ENCODE peak calls at places on chromosomes 4 and X, in seven cellular contexts. U, R, F, X, I, S and D are unnamed samples.

GRCh38 chr4:66653937-66654336 is 891.4 kb downstream of the CENPC start:
- ATAC-seq in U (no peak), R (no peak), F (no peak), X (no peak), I (no peak), S (no peak), D (no peak)

GRCh38 chrX:72107320-72107719 is 24.4 kb downstream of the RTL5 start:
- ATAC-seq in U (peak), R (peak), F (no peak), X (peak), I (no peak), S (no peak), D (peak)

GRCh38 chr4:24978291-24979072 is 52.3 kb downstream of the LGI2 start:
- ATAC-seq in U (peak), R (no peak), F (peak), X (peak), I (no peak), S (no peak), D (peak)

GRCh38 chrX:85859426-85859825 is 187.9 kb downstream of the CHM start:
- ATAC-seq in U (no peak), R (no peak), F (no peak), X (no peak), I (no peak), S (no peak), D (no peak)

GRCh38 chr4:156193116-156193515 is 239.4 kb upstream of the CTSO start:
- ATAC-seq in U (no peak), R (no peak), F (no peak), X (no peak), I (no peak), S (no peak), D (no peak)

GRCh38 chr4:24778427-24779225 is 16.7 kb upstream of the SOD3 start:
- ATAC-seq in U (peak), R (no peak), F (peak), X (peak), I (peak), S (no peak), D (peak)

GRCh38 chr4:36067116-36067515 is 177.2 kb downstream of the ARAP2 start:
- ATAC-seq in U (peak), R (no peak), F (no peak), X (no peak), I (no peak), S (no peak), D (no peak)

GRCh38 chr4:1472911-1473518 is 66.8 kb upstream of the NKX1-1 start:
- ATAC-seq in U (no peak), R (no peak), F (no peak), X (no peak), I (no peak), S (no peak), D (no peak)

GRCh38 chrX:153885968-153886903 is at the start of gene L1CAM:
- ATAC-seq in U (peak), R (peak), F (no peak), X (no peak), I (peak), S (peak), D (peak)

DNA sequence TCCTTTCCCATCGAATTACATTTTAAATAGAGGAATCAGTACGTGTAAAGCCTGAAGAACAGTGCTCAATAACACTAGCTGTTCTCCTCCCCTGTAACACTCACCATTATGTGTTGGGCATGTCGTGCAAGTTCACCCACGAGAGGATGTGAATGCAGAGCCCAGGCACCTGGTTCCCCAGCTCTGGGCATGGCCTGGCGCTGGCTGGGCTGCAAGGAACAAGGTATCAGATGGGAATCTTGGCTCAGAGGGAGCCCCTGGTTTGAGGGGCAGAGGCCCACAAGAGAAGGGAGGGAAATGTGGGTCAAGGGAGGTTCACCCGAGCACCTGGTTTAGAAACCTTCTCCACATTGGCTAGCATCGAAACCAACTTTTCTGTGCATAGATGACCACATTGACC is 41.7 kb upstream of the MTM1 start:
- ATAC-seq in U (no peak), R (no peak), F (no peak), X (no peak), I (no peak), S (no peak), D (no peak)
- H3K27ac ChIP-seq in U (no peak), R (no peak), F (no peak), X (no peak), I (no peak), S (no peak), D (no peak)

DNA sequence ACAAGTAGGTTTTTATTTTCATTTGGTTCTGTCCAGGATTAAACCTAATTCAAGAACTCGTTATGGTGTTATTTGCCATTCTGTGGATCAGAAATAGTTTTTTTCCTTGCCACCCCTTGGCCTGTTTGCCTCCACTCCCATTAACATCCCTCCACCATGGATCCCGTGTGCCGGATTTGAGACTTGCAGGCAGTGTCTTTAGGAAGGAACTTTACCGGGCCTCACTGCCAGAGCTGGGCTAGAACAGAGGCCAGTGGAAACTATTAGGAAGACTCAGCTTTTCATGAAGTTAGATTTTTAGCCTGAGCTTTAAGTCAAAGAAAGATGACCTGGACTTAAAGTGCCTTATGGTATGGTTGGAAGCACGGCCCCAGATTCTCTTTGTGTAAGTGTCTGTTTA is 2.4 kb downstream of the KLHL2 start:
- ATAC-seq in U (no peak), R (no peak), F (no peak), X (no peak), I (no peak), S (no peak), D (no peak)
- H3K4me3 ChIP-seq in U (peak), R (no peak), F (no peak), X (no peak), I (no peak), S (no peak), D (no peak)

GRCh38 chr4:7855731-7856130 is 83.9 kb downstream of the AFAP1 start:
- ATAC-seq in U (no peak), R (no peak), F (no peak), X (no peak), I (no peak), S (peak), D (no peak)

GRCh38 chr4:7854211-7854610 is 85.5 kb downstream of the AFAP1 start:
- ATAC-seq in U (no peak), R (no peak), F (no peak), X (no peak), I (no peak), S (no peak), D (no peak)

GRCh38 chr4:7852568-7853185 is 87.0 kb downstream of the AFAP1 start:
- ATAC-seq in U (no peak), R (no peak), F (peak), X (no peak), I (peak), S (peak), D (no peak)

GRCh38 chr4:7853271-7853670 is 86.4 kb downstream of the AFAP1 start:
- ATAC-seq in U (no peak), R (no peak), F (no peak), X (no peak), I (peak), S (no peak), D (no peak)

DNA sequence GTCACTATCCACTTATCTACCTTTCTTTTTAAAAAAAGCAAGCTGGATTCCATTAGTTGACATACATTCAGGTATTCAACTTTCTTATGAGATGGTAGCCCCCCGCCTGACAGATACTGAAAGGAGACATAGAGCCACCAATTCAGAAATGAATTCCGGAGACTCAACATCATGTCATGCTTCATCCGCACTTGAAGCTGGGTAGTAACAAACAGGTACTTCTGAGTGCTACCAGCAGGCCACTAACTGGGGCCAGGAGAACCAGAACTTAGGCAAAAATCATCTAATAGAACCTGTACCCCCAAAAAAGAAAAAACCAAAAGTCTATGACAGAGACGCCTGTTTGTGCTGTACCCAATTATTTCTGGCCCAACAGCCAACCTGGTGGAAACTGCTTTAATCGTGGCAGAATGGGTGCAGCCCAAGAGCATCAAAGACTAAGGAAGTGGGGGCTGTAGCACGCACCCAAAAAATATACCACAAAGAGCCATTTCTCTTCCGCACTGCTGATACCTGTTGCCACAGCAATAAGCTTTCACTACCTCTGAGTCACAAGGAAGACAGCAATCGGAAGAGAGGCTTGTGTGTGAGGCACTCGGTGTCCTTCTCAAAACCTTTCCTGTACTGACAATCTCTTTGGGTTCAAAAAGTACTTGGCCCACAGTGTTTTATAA is 84.8 kb downstream of the AFAP1 start:
- ATAC-seq in U (no peak), R (no peak), F (peak), X (peak), I (no peak), S (no peak), D (no peak)
- H3K27ac ChIP-seq in U (no peak), R (peak), F (no peak), X (peak), I (no peak), S (no peak), D (peak)

GRCh38 chr4:68278045-68278444 is 32.6 kb upstream of the TMPRSS11B start:
- ATAC-seq in U (no peak), R (no peak), F (no peak), X (no peak), I (no peak), S (no peak), D (no peak)

GRCh38 chr4:68272860-68273259 is 27.4 kb upstream of the TMPRSS11B start:
- ATAC-seq in U (no peak), R (peak), F (no peak), X (no peak), I (no peak), S (no peak), D (no peak)

GRCh38 chr4:68267433-68267944 is 22.0 kb upstream of the TMPRSS11B start:
- ATAC-seq in U (no peak), R (no peak), F (no peak), X (no peak), I (no peak), S (no peak), D (no peak)

DNA sequence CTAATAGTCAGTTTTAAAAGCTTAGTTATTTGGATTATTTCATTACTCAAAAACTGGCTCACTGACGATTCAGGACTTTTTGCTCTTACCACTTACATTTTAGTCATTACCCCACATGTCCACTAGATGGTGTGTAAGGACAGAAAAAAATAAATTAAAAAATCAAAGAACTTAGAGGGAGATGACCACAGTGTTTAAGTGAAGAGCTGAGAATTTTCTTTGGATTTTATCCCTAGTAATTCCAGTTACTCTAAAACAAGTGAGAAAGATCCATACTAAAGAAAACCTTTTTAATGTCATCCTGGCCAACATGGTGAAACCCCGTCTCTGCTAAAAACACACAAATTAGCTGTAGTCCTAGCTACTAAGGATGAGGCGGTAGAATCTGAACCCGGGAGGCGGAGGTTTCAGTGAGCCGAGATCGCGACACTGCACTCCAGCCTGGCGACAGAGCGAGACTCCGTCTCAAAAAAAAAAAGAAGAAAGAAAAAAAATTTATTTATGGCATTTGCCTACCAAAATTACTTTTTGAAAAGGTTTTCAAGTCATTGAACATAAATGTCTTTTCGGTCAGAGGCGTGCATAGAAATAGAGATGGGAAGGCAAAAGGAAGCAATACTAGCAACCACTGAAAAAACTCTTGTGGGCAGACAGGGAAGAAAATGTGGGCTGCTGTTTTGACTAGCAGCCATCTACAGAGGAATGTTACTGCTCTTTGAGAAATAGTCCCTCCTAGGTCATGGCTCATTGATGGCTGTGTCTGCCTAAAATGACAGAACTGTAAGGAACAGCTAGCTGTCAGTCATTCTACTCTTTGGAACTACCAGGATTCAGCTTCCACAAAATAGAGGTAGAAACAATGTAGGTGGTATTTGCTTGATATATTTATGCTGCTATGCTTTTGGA is 26.6 kb upstream of the TMPRSS11B start:
- ATAC-seq in U (peak), R (peak), F (no peak), X (peak), I (peak), S (peak), D (peak)
- H3K4me3 ChIP-seq in U (no peak), R (peak), F (peak), X (no peak), I (no peak), S (peak), D (peak)